ENCODE peak calls at places on chromosomes 6 and 20, in eight cellular contexts. W is nephron progenitor cell, U is left colon, Y is endothelial cell, X is pancreas, R is smooth muscle cell of the brain vasculature, O is lower leg skin, E is amygdala. C is an unnamed sample.
A peak's percentile ranks its signal among the peaks of the same experiment; 100 is the strongest.

GRCh38 chr6:132132911-132133639 is 181.9 kb upstream of the CCN2 start:
- DNase-seq in W (no peak), U (no peak), Y (no peak), X (no peak), R (no peak), O (no peak), E (no peak), C (peak; percentile 71)

GRCh38 chr6:148538251-148539190 is 195.9 kb downstream of the SASH1 start:
- DNase-seq in W (peak; percentile 17), U (no peak), Y (no peak), X (no peak), R (no peak), O (no peak), E (no peak), C (peak; percentile 71)

GRCh38 chr6:143743256-143744166 is 65.7 kb downstream of the PHACTR2 start:
- DNase-seq in W (no peak), U (peak; percentile 47), Y (no peak), X (no peak), R (no peak), O (no peak), E (no peak), C (peak; percentile 39)

GRCh38 chr6:169959129-169960002 is 207.9 kb downstream of the ERMARD start:
- DNase-seq in W (no peak), U (peak; percentile 47), Y (no peak), X (no peak), R (no peak), O (peak; percentile 91), E (no peak), C (no peak)

GRCh38 chr20:51023617-51024155 is 779 bp upstream of the KCNG1 start:
- DNase-seq in W (no peak), U (no peak), Y (no peak), X (peak; percentile 42), R (no peak), O (no peak), E (no peak), C (no peak)

GRCh38 chr6:107441706-107442105 is 17.7 kb downstream of the PDSS2 start:
- DNase-seq in W (no peak), U (no peak), Y (no peak), X (no peak), R (no peak), O (no peak), E (no peak), C (no peak)

GRCh38 chr6:372336-372911 is 19.1 kb upstream of the IRF4 start:
- DNase-seq in W (no peak), U (no peak), Y (no peak), X (no peak), R (no peak), O (no peak), E (no peak), C (no peak)

GRCh38 chr20:24764825-24765224 is 184.2 kb upstream of the CST7 start:
- DNase-seq in W (no peak), U (no peak), Y (no peak), X (no peak), R (no peak), O (peak; percentile 72), E (no peak), C (no peak)

GRCh38 chr6:134427721-134428120 is 109.8 kb upstream of the SGK1 start:
- DNase-seq in W (no peak), U (no peak), Y (no peak), X (no peak), R (no peak), O (no peak), E (no peak), C (no peak)

GRCh38 chr6:39389372-39389767 is 66.9 kb upstream of the KCNK16 start:
- DNase-seq in W (no peak), U (no peak), Y (peak; percentile 19), X (no peak), R (no peak), O (no peak), E (no peak), C (no peak)

GRCh38 chr6:8507286-8507685 is 71.9 kb upstream of the SLC35B3 start:
- DNase-seq in W (no peak), U (no peak), Y (no peak), X (no peak), R (no peak), O (no peak), E (no peak), C (no peak)

GRCh38 chr6:68144667-68145066 is 490.4 kb upstream of the ADGRB3 start:
- DNase-seq in W (no peak), U (no peak), Y (no peak), X (no peak), R (no peak), O (no peak), E (no peak), C (no peak)

GRCh38 chr6:84635081-84635745 is 129.2 kb downstream of the TBX18 start:
- DNase-seq in W (no peak), U (no peak), Y (no peak), X (no peak), R (no peak), O (no peak), E (no peak), C (peak; percentile 48)

GRCh38 chr6:26613717-26614683 is 17.2 kb downstream of the ABT1 start:
- DNase-seq in W (peak; percentile 57), U (peak; percentile 29), Y (peak; percentile 50), X (no peak), R (no peak), O (no peak), E (no peak), C (no peak)

GRCh38 chr6:35048031-35048613 is 93.0 kb downstream of the TCP11 start:
- DNase-seq in W (no peak), U (peak; percentile 33), Y (no peak), X (no peak), R (no peak), O (peak; percentile 82), E (no peak), C (no peak)

C was measured in foreskin fibroblast.